ENCODE peak calls at places on chromosomes 6 and 20, in nine cellular contexts. K is A549, J is HepG2, R is stomach, F is K562, E is H1, V is suprapubic skin, Q is ovary, I is SK-N-SH. A is an unnamed sample.

GRCh38 chr20:17910828-17911294 is 57.7 kb downstream of the SNX5 start:
- DNase-seq in I (no peak), V (no peak), Q (peak; percentile 28), R (no peak), K (no peak), E (no peak), F (peak; percentile 62), J (no peak), A (peak; percentile 76)

GRCh38 chr20:19493794-19494495 is 264.1 kb upstream of the RIN2 start:
- DNase-seq in R (no peak), V (no peak), I (no peak), Q (no peak), J (no peak), K (no peak), F (no peak), E (no peak), A (no peak)

GRCh38 chr20:56422824-56423189 is 10.7 kb downstream of the CASS4 start:
- DNase-seq in F (peak; percentile 47), V (no peak), R (no peak), E (no peak), Q (no peak), I (no peak), J (no peak), K (no peak), A (no peak)

GRCh38 chr6:22294301-22294700 is 2.5 kb downstream of the PRL start:
- DNase-seq in I (no peak), R (no peak), V (no peak), F (no peak), E (no peak), J (no peak), K (no peak), Q (no peak), A (no peak)

GRCh38 chr6:36848658-36849441 is 9.6 kb upstream of the CPNE5 start:
- DNase-seq in I (peak; percentile 51), R (peak; percentile 80), F (peak; percentile 95), J (peak; percentile 46), Q (peak; percentile 35), E (no peak), K (no peak), V (no peak), A (no peak)

GRCh38 chr6:136051140-136051775 is 198.9 kb downstream of the MTFR2 start:
- DNase-seq in V (no peak), Q (no peak), R (no peak), K (no peak), J (no peak), F (no peak), I (no peak), E (no peak), A (no peak)

GRCh38 chr6:15997751-15998388 is 131.0 kb upstream of the MYLIP start:
- DNase-seq in V (no peak), Q (no peak), K (no peak), J (no peak), E (no peak), F (no peak), I (no peak), R (no peak), A (no peak)

GRCh38 chr20:13739726-13740649 is 44.7 kb downstream of the ESF1 start:
- DNase-seq in K (no peak), F (no peak), J (no peak), Q (no peak), R (no peak), V (no peak), E (no peak), I (no peak), A (no peak)

GRCh38 chr6:4362306-4362705 is 226.9 kb upstream of the ECI2 start:
- DNase-seq in F (no peak), Q (no peak), R (no peak), K (no peak), V (no peak), E (no peak), I (no peak), J (no peak), A (no peak)

GRCh38 chr20:45948742-45949541 is 14.5 kb downstream of the PCIF1 start:
- DNase-seq in R (no peak), J (no peak), K (no peak), E (no peak), I (no peak), V (no peak), Q (no peak), F (no peak), A (no peak)

GRCh38 chr20:58179432-58180099 is 48.9 kb downstream of the ANKRD60 start:
- DNase-seq in R (peak; percentile 57), V (no peak), I (peak; percentile 92), J (peak; percentile 21), E (peak; percentile 10), K (peak; percentile 48), F (peak; percentile 80), Q (peak; percentile 57), A (peak; percentile 35)

GRCh38 chr6:129493396-129493902 is 216.5 kb downstream of the ARHGAP18 start:
- DNase-seq in E (no peak), K (no peak), I (no peak), R (no peak), J (peak; percentile 23), Q (no peak), F (no peak), V (no peak), A (no peak)

GRCh38 chr20:571754-572331 is 28.3 kb upstream of the CSNK2A1 start:
- DNase-seq in F (peak; percentile 33), J (no peak), K (no peak), Q (peak; percentile 50), E (no peak), I (peak; percentile 53), R (peak; percentile 51), V (no peak), A (peak; percentile 42)

GRCh38 chr6:11123978-11124377 is 12.5 kb upstream of the ERVFRD-1 start:
- DNase-seq in F (no peak), E (no peak), V (no peak), R (no peak), J (no peak), Q (no peak), I (no peak), K (no peak), A (no peak)

GRCh38 chr20:298755-299391 is 1.5 kb downstream of the ZCCHC3 start:
- DNase-seq in V (no peak), Q (no peak), R (no peak), I (no peak), F (no peak), K (no peak), J (no peak), E (no peak), A (no peak)

GRCh38 chr6:46368137-46368536 is 123.1 kb downstream of the RCAN2 start:
- DNase-seq in Q (no peak), V (no peak), R (no peak), E (no peak), I (no peak), K (no peak), F (no peak), J (no peak), A (no peak)

GRCh38 chr6:46367365-46367764 is 123.9 kb downstream of the RCAN2 start:
- DNase-seq in V (no peak), I (no peak), K (no peak), R (no peak), F (no peak), E (no peak), Q (no peak), J (no peak), A (no peak)

GRCh38 chr6:46370622-46371021 is 120.6 kb downstream of the RCAN2 start:
- DNase-seq in V (no peak), Q (no peak), F (peak; percentile 12), J (peak; percentile 43), K (no peak), I (no peak), R (no peak), E (no peak), A (no peak)

GRCh38 chr6:46366190-46366900 is 124.9 kb downstream of the RCAN2 start:
- DNase-seq in J (no peak), F (no peak), R (no peak), K (no peak), V (no peak), I (no peak), E (no peak), Q (no peak), A (no peak)
- TF ChIP-seq EP300 in J (no peak), F (no peak), R (no peak), K (no peak), V (no peak), I (no peak), E (no peak), Q (no peak), A (no peak)

DNA sequence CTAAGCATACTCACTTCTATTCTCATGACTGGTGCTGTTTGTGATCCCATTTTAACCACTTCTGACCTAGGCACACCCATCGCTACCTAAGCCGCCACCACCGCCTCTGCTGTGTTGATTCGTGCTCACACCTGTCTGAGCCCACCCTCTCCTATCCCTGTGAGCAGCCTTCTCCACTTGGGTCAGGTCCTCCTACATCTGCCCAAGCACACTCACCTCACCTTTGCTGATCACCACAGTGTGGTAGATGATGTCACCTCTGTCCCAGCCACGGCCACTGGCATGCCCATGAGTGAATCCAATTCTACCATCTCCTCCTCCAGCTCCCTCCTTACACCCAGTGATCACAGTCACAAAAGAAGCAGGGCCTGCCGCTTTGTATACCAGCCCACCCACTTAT is 20.8 kb downstream of the MUC22 start:
- DNase-seq in I (no peak), J (no peak), V (no peak), F (no peak), E (no peak), K (no peak), R (no peak), Q (no peak), A (no peak)
- TF ChIP-seq CTCF in I (no peak), J (no peak), V (no peak), F (no peak), E (no peak), K (no peak), R (no peak), Q (no peak), A (no peak)

GRCh38 chr6:134379599-134379998 is 61.7 kb upstream of the SGK1 start:
- DNase-seq in V (no peak), E (no peak), I (no peak), K (no peak), Q (no peak), R (no peak), J (no peak), F (no peak), A (no peak)
- H3K27ac ChIP-seq in V (peak overlapping the region; percentile 75), E (no peak overlapping the region), I (no peak overlapping the region), K (no peak overlapping the region), Q (no peak overlapping the region), R (peak overlapping the region; percentile 65), J (no peak overlapping the region), F (no peak overlapping the region), A (no peak overlapping the region)

GRCh38 chr6:45616209-45616608 is 238.5 kb upstream of the SUPT3H start:
- DNase-seq in K (no peak), J (no peak), V (no peak), I (no peak), R (no peak), E (no peak), Q (no peak), F (no peak), A (no peak)

GRCh38 chr6:45619994-45620471 is 242.3 kb upstream of the SUPT3H start:
- DNase-seq in Q (no peak), F (no peak), R (no peak), V (no peak), I (no peak), J (no peak), E (no peak), K (no peak), A (no peak)

GRCh38 chr6:45619211-45619760 is 241.6 kb upstream of the SUPT3H start:
- DNase-seq in R (no peak), J (no peak), F (no peak), E (no peak), Q (no peak), K (no peak), V (no peak), I (no peak), A (no peak)

GRCh38 chr6:45618259-45618658 is 240.5 kb upstream of the SUPT3H start:
- DNase-seq in E (no peak), J (no peak), V (no peak), R (no peak), K (no peak), F (no peak), I (no peak), Q (no peak), A (no peak)

GRCh38 chr6:45617441-45617840 is 239.7 kb upstream of the SUPT3H start:
- DNase-seq in J (no peak), Q (no peak), R (no peak), V (no peak), F (no peak), K (no peak), I (no peak), E (no peak), A (no peak)
- TF ChIP-seq EP300 in J (no peak), Q (no peak), R (no peak), V (no peak), F (no peak), K (no peak), I (no peak), E (no peak), A (no peak)